ENCODE peak calls at places on chromosomes 1 and 21, in four cellular contexts. One of them, this sample, is unnamed.

GRCh38 chr1:167033646-167034045 is 44.6 kb downstream of the MAEL start:
- DNase-seq in cardiac muscle cell: peak
- DNase-seq in upper lobe of right lung: no peak
- DNase-seq in tibial nerve: no peak
- DNase-seq in this sample: no peak

GRCh38 chr1:118077331-118078055 is 107.5 kb downstream of the SPAG17 start:
- DNase-seq in tibial nerve: no peak
- DNase-seq in upper lobe of right lung: no peak
- DNase-seq in cardiac muscle cell: peak
- DNase-seq in this sample: no peak

GRCh38 chr21:32383812-32384211 is 9.0 kb downstream of the URB1 start:
- DNase-seq in upper lobe of right lung: no peak
- DNase-seq in tibial nerve: no peak
- DNase-seq in cardiac muscle cell: no peak
- DNase-seq in this sample: no peak

GRCh38 chr1:22585471-22585870 is 22.2 kb downstream of the EPHA8 start:
- DNase-seq in cardiac muscle cell: no peak
- DNase-seq in upper lobe of right lung: no peak
- DNase-seq in tibial nerve: no peak
- DNase-seq in this sample: no peak

GRCh38 chr1:87149166-87150065 is 179.3 kb upstream of the LMO4 start:
- DNase-seq in tibial nerve: no peak
- DNase-seq in cardiac muscle cell: no peak
- DNase-seq in upper lobe of right lung: no peak
- DNase-seq in this sample: peak

GRCh38 chr1:3932156-3932555 is 32.1 kb upstream of the C1orf174 start:
- DNase-seq in tibial nerve: no peak
- DNase-seq in upper lobe of right lung: no peak
- DNase-seq in cardiac muscle cell: no peak
- DNase-seq in this sample: no peak

GRCh38 chr1:202061055-202061454 is 50.7 kb downstream of the ELF3 start:
- DNase-seq in tibial nerve: no peak
- DNase-seq in cardiac muscle cell: no peak
- DNase-seq in upper lobe of right lung: no peak
- DNase-seq in this sample: peak

GRCh38 chr21:15122241-15122640 is 57.4 kb upstream of the NRIP1 start:
- DNase-seq in cardiac muscle cell: no peak
- DNase-seq in tibial nerve: no peak
- DNase-seq in upper lobe of right lung: no peak
- DNase-seq in this sample: no peak

GRCh38 chr1:219179293-219179692 is 5.6 kb downstream of the LYPLAL1 start:
- DNase-seq in tibial nerve: no peak
- DNase-seq in upper lobe of right lung: no peak
- DNase-seq in cardiac muscle cell: no peak
- DNase-seq in this sample: no peak

GRCh38 chr1:159753386-159753785 is 27.4 kb upstream of the DUSP23 start:
- DNase-seq in tibial nerve: no peak
- DNase-seq in cardiac muscle cell: no peak
- DNase-seq in upper lobe of right lung: no peak
- DNase-seq in this sample: no peak

GRCh38 chr1:233654667-233655432 is 40.9 kb downstream of the KCNK1 start:
- DNase-seq in tibial nerve: no peak
- DNase-seq in cardiac muscle cell: no peak
- DNase-seq in upper lobe of right lung: no peak
- DNase-seq in this sample: no peak

GRCh38 chr1:235022341-235023196 is 106.1 kb downstream of the TOMM20 start:
- DNase-seq in upper lobe of right lung: no peak
- DNase-seq in tibial nerve: no peak
- DNase-seq in cardiac muscle cell: peak
- DNase-seq in this sample: no peak

GRCh38 chr1:19013826-19014548 is 57.5 kb upstream of the IFFO2 start:
- DNase-seq in upper lobe of right lung: no peak
- DNase-seq in cardiac muscle cell: no peak
- DNase-seq in tibial nerve: no peak
- DNase-seq in this sample: no peak

GRCh38 chr1:17587693-17588047 is 48.2 kb downstream of the ARHGEF10L start:
- DNase-seq in upper lobe of right lung: no peak
- DNase-seq in cardiac muscle cell: peak
- DNase-seq in tibial nerve: no peak
- DNase-seq in this sample: peak

GRCh38 chr1:228337031-228337564 is 69.5 kb downstream of the TRIM11 start:
- DNase-seq in tibial nerve: no peak
- DNase-seq in upper lobe of right lung: peak
- DNase-seq in cardiac muscle cell: no peak
- DNase-seq in this sample: no peak

GRCh38 chr1:232579958-232580705 is 49.8 kb downstream of the SIPA1L2 start:
- DNase-seq in cardiac muscle cell: no peak
- DNase-seq in upper lobe of right lung: no peak
- DNase-seq in tibial nerve: no peak
- DNase-seq in this sample: no peak

GRCh38 chr21:28938726-28939125 is 54.0 kb downstream of the LTN1 start:
- DNase-seq in upper lobe of right lung: no peak
- DNase-seq in tibial nerve: no peak
- DNase-seq in cardiac muscle cell: no peak
- DNase-seq in this sample: no peak

GRCh38 chr1:56448937-56449336 is 130.4 kb downstream of the PLPP3 start:
- DNase-seq in tibial nerve: no peak
- DNase-seq in upper lobe of right lung: no peak
- DNase-seq in cardiac muscle cell: no peak
- DNase-seq in this sample: no peak

GRCh38 chr1:205703072-205703471 is 22.8 kb upstream of the SLC45A3 start:
- DNase-seq in upper lobe of right lung: no peak
- DNase-seq in cardiac muscle cell: no peak
- DNase-seq in tibial nerve: no peak
- DNase-seq in this sample: no peak

GRCh38 chr1:23101101-23101827 is 67.4 kb downstream of the LUZP1 start:
- DNase-seq in tibial nerve: no peak
- DNase-seq in upper lobe of right lung: no peak
- DNase-seq in cardiac muscle cell: no peak
- DNase-seq in this sample: no peak

GRCh38 chr1:119815361-119815760 is 4.1 kb upstream of the REG4 start:
- DNase-seq in tibial nerve: no peak
- DNase-seq in cardiac muscle cell: no peak
- DNase-seq in upper lobe of right lung: no peak
- DNase-seq in this sample: no peak

GRCh38 chr1:158246650-158247049 is 7.6 kb upstream of the CD1A start:
- DNase-seq in upper lobe of right lung: no peak
- DNase-seq in tibial nerve: no peak
- DNase-seq in cardiac muscle cell: no peak
- DNase-seq in this sample: no peak

GRCh38 chr1:231241751-231242150 is 739 bp downstream of the GNPAT start:
- DNase-seq in cardiac muscle cell: peak
- DNase-seq in tibial nerve: no peak
- DNase-seq in upper lobe of right lung: no peak
- DNase-seq in this sample: no peak

GRCh38 chr1:66711420-66711819 is 40.8 kb upstream of the DYNLT5 start:
- DNase-seq in upper lobe of right lung: no peak
- DNase-seq in tibial nerve: no peak
- DNase-seq in cardiac muscle cell: no peak
- DNase-seq in this sample: peak

DNA sequence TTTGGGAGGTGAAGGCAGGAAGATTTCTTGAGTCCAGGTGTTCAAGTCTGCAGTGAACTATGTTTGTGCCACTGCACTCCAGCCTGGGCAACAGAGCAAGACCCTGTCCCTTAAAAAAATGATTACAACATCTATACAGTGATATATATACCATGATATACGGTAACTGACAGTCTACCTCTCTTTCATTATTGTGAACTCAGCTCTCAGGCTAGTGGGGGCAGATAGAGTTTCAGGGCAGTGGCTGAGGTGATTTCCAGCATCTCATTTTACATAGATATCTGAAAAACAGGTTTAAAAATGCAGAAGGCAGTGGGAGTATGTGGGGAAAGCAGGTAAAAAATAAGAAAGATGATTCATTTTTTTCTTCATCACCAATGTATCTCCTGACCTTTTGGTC is 8.1 kb upstream of the NTNG1 start:
- DNase-seq in tibial nerve: no peak
- DNase-seq in upper lobe of right lung: no peak
- DNase-seq in cardiac muscle cell: no peak
- DNase-seq in this sample: no peak
- H3K27ac ChIP-seq in tibial nerve: no peak
- H3K27ac ChIP-seq in upper lobe of right lung: no peak
- H3K27ac ChIP-seq in cardiac muscle cell: no peak
- H3K27ac ChIP-seq in this sample: no peak

GRCh38 chr1:230206976-230207375 is 139.9 kb downstream of the GALNT2 start:
- DNase-seq in upper lobe of right lung: no peak
- DNase-seq in tibial nerve: no peak
- DNase-seq in cardiac muscle cell: no peak
- DNase-seq in this sample: no peak
- H3K4me3 ChIP-seq in upper lobe of right lung: no peak
- H3K4me3 ChIP-seq in tibial nerve: no peak
- H3K4me3 ChIP-seq in cardiac muscle cell: no peak
- H3K4me3 ChIP-seq in this sample: no peak

DNA sequence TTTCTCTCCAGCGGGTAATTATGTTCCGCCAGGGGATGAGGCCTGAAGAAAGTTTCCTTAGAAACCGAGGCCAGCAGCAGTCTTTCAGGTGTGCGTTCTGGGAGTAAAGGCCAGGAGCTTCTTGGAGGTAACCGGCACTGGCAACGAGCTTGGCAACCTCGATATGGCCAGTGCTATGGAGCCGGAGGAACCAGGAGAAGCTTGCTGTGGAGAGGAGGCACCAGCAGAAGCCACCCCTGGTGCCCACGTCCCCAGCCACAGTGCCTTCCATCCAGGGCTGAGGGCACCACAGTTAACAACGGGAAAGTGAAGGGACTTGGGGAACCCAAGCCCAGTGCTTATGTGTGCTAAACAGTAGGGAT is 41.5 kb upstream of the LIN9 start:
- DNase-seq in tibial nerve: no peak
- DNase-seq in upper lobe of right lung: no peak
- DNase-seq in cardiac muscle cell: no peak
- DNase-seq in this sample: no peak
- H3K27ac ChIP-seq in tibial nerve: no peak
- H3K27ac ChIP-seq in upper lobe of right lung: no peak
- H3K27ac ChIP-seq in cardiac muscle cell: peak
- H3K27ac ChIP-seq in this sample: no peak

DNA sequence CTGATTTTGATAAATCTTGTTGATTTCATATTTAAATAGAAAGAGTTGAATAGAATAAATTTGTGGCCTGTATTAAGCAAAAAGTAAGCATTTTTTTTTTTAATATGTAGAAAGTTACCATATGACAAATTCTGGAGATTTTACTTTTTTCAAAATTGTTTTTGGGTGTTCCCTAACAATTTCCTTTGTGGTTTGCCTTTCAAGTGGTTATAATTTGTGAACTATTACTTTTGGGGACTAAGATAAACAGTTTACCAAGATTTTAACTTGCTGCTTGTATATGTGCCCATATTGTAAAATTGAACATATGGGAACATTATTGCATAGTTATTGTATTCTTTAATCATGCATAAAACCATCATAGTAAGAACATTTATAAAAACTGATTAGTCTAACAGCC is 34.6 kb downstream of the SLC30A7 start:
- DNase-seq in cardiac muscle cell: no peak
- DNase-seq in tibial nerve: no peak
- DNase-seq in upper lobe of right lung: no peak
- DNase-seq in this sample: no peak
- H3K4me3 ChIP-seq in cardiac muscle cell: no peak
- H3K4me3 ChIP-seq in tibial nerve: no peak
- H3K4me3 ChIP-seq in upper lobe of right lung: no peak
- H3K4me3 ChIP-seq in this sample: no peak

DNA sequence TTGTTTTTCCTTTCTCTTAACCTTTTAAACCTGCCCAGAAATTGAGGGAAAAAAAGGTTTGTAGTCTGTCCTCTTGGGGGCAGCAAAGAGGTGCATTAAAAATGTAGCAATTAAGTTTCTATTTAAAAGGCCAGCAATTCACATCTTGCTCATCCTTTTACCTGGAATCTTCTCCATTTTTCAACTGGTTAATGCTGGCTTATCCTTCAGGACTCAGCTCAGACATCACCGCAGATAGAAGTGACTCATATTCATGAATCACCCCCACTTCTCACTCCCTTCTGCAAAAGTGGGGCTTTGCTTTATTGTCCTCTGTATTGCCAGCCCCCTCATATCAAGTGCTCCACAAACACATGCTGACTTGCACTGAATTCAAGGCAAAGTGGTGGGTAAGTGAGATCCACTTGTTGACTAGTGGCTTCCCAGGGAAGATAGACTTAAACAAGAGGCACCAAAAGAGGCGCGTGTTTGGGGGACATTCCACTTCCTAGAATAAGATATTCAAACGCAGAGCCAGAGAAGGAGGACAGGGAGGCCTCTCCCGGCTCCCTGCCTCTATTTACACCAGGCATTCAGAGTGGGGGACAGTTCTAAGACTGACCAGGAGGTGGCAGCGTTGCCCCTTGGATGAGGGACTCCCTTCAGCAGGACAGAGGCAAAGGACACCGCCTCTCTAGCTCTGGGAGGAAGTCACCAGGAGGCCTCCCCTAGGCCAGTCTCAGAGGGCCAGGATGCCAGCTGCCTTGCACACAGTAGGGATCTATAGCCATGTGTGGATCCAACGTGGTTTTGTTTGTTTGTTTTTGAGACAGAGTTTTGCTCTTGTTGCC is 23.2 kb upstream of the ZNF648 start:
- DNase-seq in upper lobe of right lung: peak
- DNase-seq in cardiac muscle cell: peak
- DNase-seq in tibial nerve: peak
- DNase-seq in this sample: peak
- H3K27ac ChIP-seq in upper lobe of right lung: peak
- H3K27ac ChIP-seq in cardiac muscle cell: no peak
- H3K27ac ChIP-seq in tibial nerve: peak
- H3K27ac ChIP-seq in this sample: no peak

This sample was measured in SJSA1.